ENCODE peak calls at places on chromosomes 5 and 9, in ten cellular contexts. P is lower leg skin; G is CD8-positive, alpha-beta T cell; D is heart left ventricle; Z is right atrium auricular region; Y is spleen; V is PC-9; J is cardiac muscle cell; S is mucosa of descending colon; B is A549. I is an unnamed sample.
A peak's percentile ranks its signal among the peaks of the same experiment; 100 is the strongest.

GRCh38 chr9:130172161-130172857 is at the start of gene NCS1:
- DNase-seq in P (peak; percentile 50), G (peak; percentile 39), D (peak; percentile 83), Z (peak; percentile 66), Y (no peak), V (no peak), J (peak; percentile 89), S (peak; percentile 69), B (peak; percentile 90), I (no peak)

GRCh38 chr5:179334017-179334765 is 11.1 kb downstream of the ADAMTS2 start:
- DNase-seq in P (no peak), G (no peak), D (peak; percentile 52), Z (no peak), Y (peak; percentile 23), V (no peak), J (no peak), S (no peak), B (no peak), I (no peak)

GRCh38 chr5:120697147-120697546 is 233.0 kb downstream of the PRR16 start:
- DNase-seq in P (no peak), G (no peak), D (no peak), Z (no peak), Y (no peak), V (no peak), J (no peak), S (no peak), B (no peak), I (no peak)

GRCh38 chr9:129319076-129319937 is 141.2 kb upstream of the IER5L start:
- DNase-seq in P (peak; percentile 15), G (no peak), D (no peak), Z (peak; percentile 52), Y (peak; percentile 67), V (no peak), J (no peak), S (no peak), B (no peak), I (no peak)

GRCh38 chr5:39270172-39270848 is 50.9 kb upstream of the FYB1 start:
- DNase-seq in P (no peak), G (no peak), D (no peak), Z (no peak), Y (no peak), V (no peak), J (no peak), S (no peak), B (no peak), I (no peak)

GRCh38 chr9:109683521-109683920 is 96.5 kb upstream of the PALM2AKAP2 start:
- DNase-seq in P (no peak), G (no peak), D (no peak), Z (no peak), Y (no peak), V (no peak), J (no peak), S (no peak), B (no peak), I (no peak)

GRCh38 chr5:15695171-15695676 is 195.2 kb downstream of the FBXL7 start:
- DNase-seq in P (no peak), G (no peak), D (no peak), Z (no peak), Y (no peak), V (no peak), J (peak; percentile 67), S (no peak), B (no peak), I (no peak)

GRCh38 chr5:31645420-31646081 is 6.6 kb downstream of the PDZD2 start:
- DNase-seq in P (no peak), G (no peak), D (no peak), Z (no peak), Y (no peak), V (no peak), J (no peak), S (no peak), B (no peak), I (no peak)

GRCh38 chr9:134504106-134504385 is 137.6 kb upstream of the COL5A1 start:
- DNase-seq in P (no peak), G (no peak), D (no peak), Z (no peak), Y (no peak), V (no peak), J (no peak), S (no peak), B (no peak), I (no peak)

GRCh38 chr5:181224390-181225234 is 1.5 kb downstream of the TRIM41 start:
- DNase-seq in P (no peak), G (peak; percentile 43), D (no peak), Z (no peak), Y (peak; percentile 91), V (no peak), J (no peak), S (peak; percentile 31), B (no peak), I (no peak)

GRCh38 chr5:111635946-111636315 is 121.1 kb downstream of the NREP start:
- DNase-seq in P (no peak), G (no peak), D (no peak), Z (no peak), Y (no peak), V (no peak), J (no peak), S (no peak), B (no peak), I (no peak)

GRCh38 chr5:79512692-79513518 is 1.0 kb downstream of the HOMER1 start:
- DNase-seq in P (no peak), G (no peak), D (no peak), Z (no peak), Y (no peak), V (no peak), J (peak; percentile 55), S (peak; percentile 10), B (peak; percentile 35), I (no peak)

GRCh38 chr5:131361677-131362315 is 97.9 kb downstream of the CDC42SE2 start:
- DNase-seq in P (no peak), G (no peak), D (no peak), Z (no peak), Y (no peak), V (no peak), J (no peak), S (no peak), B (no peak), I (no peak)

GRCh38 chr5:98603456-98603855 is 170.0 kb upstream of the RGMB start:
- DNase-seq in P (no peak), G (no peak), D (no peak), Z (no peak), Y (no peak), V (no peak), J (no peak), S (no peak), B (no peak), I (no peak)

GRCh38 chr5:172479784-172480115 is 25.4 kb upstream of the SH3PXD2B start:
- DNase-seq in P (no peak), G (no peak), D (no peak), Z (no peak), Y (no peak), V (peak; percentile 25), J (no peak), S (no peak), B (no peak), I (no peak)

GRCh38 chr5:102863764-102864560 is 108.9 kb downstream of the PAM start:
- DNase-seq in P (no peak), G (no peak), D (no peak), Z (no peak), Y (no peak), V (no peak), J (no peak), S (no peak), B (no peak), I (no peak)

GRCh38 chr5:55657443-55657842 is 54.7 kb downstream of the SLC38A9 start:
- DNase-seq in P (no peak), G (no peak), D (no peak), Z (no peak), Y (no peak), V (no peak), J (no peak), S (no peak), B (no peak), I (no peak)

GRCh38 chr5:135276151-135276550 is 122.9 kb downstream of the MACROH2A1 start:
- DNase-seq in P (no peak), G (no peak), D (no peak), Z (no peak), Y (no peak), V (no peak), J (no peak), S (no peak), B (no peak), I (no peak)

GRCh38 chr9:19049872-19050636 is 827 bp downstream of the RRAGA start:
- DNase-seq in P (peak; percentile 21), G (no peak), D (no peak), Z (no peak), Y (no peak), V (no peak), J (peak; percentile 40), S (peak; percentile 28), B (no peak), I (no peak)
- H3K4me3 ChIP-seq in P (peak overlapping the region; percentile 70), G (peak overlapping the region; percentile 69), D (peak overlapping the region; percentile 86), Z (peak overlapping the region; percentile 98), Y (peak overlapping the region; percentile 83), V (peak overlapping the region; percentile 92), J (peak overlapping the region; percentile 62), S (peak overlapping the region; percentile 56), B (peak overlapping the region; percentile 82), I (peak overlapping the region; percentile 78)

GRCh38 chr5:164324239-164324638 is 818.8 kb downstream of the MAT2B start:
- DNase-seq in P (no peak), G (no peak), D (no peak), Z (no peak), Y (no peak), V (no peak), J (no peak), S (no peak), B (no peak), I (no peak)

DNA sequence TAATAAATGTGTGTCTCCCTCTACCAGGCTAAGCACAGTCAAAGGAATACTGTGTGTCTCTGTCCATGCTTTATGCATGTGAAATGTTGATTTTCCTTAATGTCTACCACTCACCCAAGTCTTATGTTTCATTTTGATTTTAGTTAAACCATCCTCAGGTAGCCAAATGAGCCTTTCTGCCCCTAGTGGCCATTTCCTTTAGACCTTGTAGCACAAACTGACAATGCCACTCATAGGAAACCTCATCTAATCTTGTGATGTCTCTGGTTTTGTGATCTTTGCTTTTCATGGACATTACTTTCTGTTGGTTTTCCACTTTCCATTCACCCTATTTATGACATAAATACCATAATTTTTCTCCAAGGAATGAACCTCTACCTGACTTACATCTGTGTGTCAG is 820.8 kb downstream of the MAT2B start:
- DNase-seq in P (no peak), G (no peak), D (no peak), Z (no peak), Y (no peak), V (no peak), J (no peak), S (no peak), B (no peak), I (no peak)
- TF ChIP-seq CTCF in P (no peak), G (no peak), D (no peak), Z (no peak), Y (no peak), V (peak; percentile 43), J (peak; percentile 19), S (no peak), B (no peak), I (peak; percentile 23)

GRCh38 chr9:30348904-30349303 is 2035.5 kb upstream of the ACO1 start:
- DNase-seq in P (no peak), G (no peak), D (peak; percentile 52), Z (no peak), Y (peak; percentile 63), V (no peak), J (no peak), S (no peak), B (no peak), I (no peak)
- H3K4me3 ChIP-seq in P (no peak overlapping the region), G (no peak overlapping the region), D (no peak overlapping the region), Z (no peak overlapping the region), Y (no peak overlapping the region), V (no peak overlapping the region), J (no peak overlapping the region), S (no peak overlapping the region), B (no peak overlapping the region), I (no peak overlapping the region)

GRCh38 chr5:139482050-139482889 is at the start of gene STING1:
- DNase-seq in P (peak; percentile 82), G (peak; percentile 74), D (peak; percentile 86), Z (peak; percentile 93), Y (peak; percentile 88), V (peak; percentile 94), J (peak; percentile 48), S (peak; percentile 92), B (no peak), I (peak; percentile 78)
- TF ChIP-seq CTCF in P (no peak), G (no peak), D (no peak), Z (no peak), Y (no peak), V (no peak), J (no peak), S (no peak), B (no peak), I (no peak)

I was measured in kidney epithelial cell.